ENCODE peak calls at places on chromosomes 4 and X, in four cellular contexts. L is posterior vena cava, V is caudate nucleus, X is neural crest cell. P is an unnamed sample.

GRCh38 chrX:23901065-23901464 is 6.7 kb downstream of the APOO start:
- DNase-seq in L (no peak), V (no peak), X (no peak), P (no peak)

GRCh38 chrX:9349572-9350259 is 115.1 kb upstream of the TBL1X start:
- DNase-seq in L (no peak), X (no peak), V (no peak), P (no peak)

GRCh38 chrX:38313190-38313589 is 14.1 kb downstream of the RPGR start:
- DNase-seq in V (no peak), L (no peak), X (no peak), P (no peak)

GRCh38 chrX:3348191-3348590 is 1.7 kb upstream of the MXRA5 start:
- DNase-seq in X (no peak), L (no peak), V (no peak), P (no peak)

GRCh38 chrX:137565921-137566745 is at the start of gene ZIC3:
- DNase-seq in V (peak), L (no peak), X (peak), P (no peak)

GRCh38 chr4:48196758-48197504 is 62.9 kb upstream of the TXK start:
- DNase-seq in V (no peak), X (no peak), L (no peak), P (no peak)

GRCh38 chrX:103774070-103774642 is 2.5 kb upstream of the PLP1 start:
- DNase-seq in V (peak), X (no peak), L (no peak), P (no peak)

GRCh38 chrX:86455495-86455894 is 307.2 kb downstream of the DACH2 start:
- DNase-seq in L (no peak), X (no peak), V (no peak), P (peak)

GRCh38 chrX:104270916-104271512 is 16.3 kb upstream of the ESX1 start:
- DNase-seq in X (peak), L (no peak), V (peak), P (no peak)

GRCh38 chrX:109537324-109537665 is 651 bp downstream of the NXT2 start:
- DNase-seq in L (no peak), V (no peak), X (no peak), P (no peak)

GRCh38 chr4:16752150-16752549 is 146.3 kb downstream of the LDB2 start:
- DNase-seq in L (no peak), V (no peak), X (no peak), P (no peak)

GRCh38 chrX:1059576-1060561 is 152.6 kb downstream of the CRLF2 start:
- DNase-seq in V (no peak), X (no peak), L (peak), P (no peak)

GRCh38 chrX:19888419-19888879 is 1.0 kb upstream of the SH3KBP1 start:
- DNase-seq in L (no peak), X (no peak), V (peak), P (peak)

GRCh38 chrX:108309144-108309543 is 129.1 kb downstream of the COL4A6 start:
- DNase-seq in L (no peak), V (no peak), X (no peak), P (no peak)

GRCh38 chr4:150462743-150463142 is 119.2 kb upstream of the MAB21L2 start:
- DNase-seq in L (no peak), V (no peak), X (no peak), P (no peak)

GRCh38 chr4:5511791-5512190 is 196.6 kb downstream of the EVC2 start:
- DNase-seq in L (no peak), V (no peak), X (no peak), P (no peak)

GRCh38 chr4:180828455-180829018 is 1414.7 kb upstream of the TENM3 start:
- DNase-seq in V (no peak), L (no peak), X (peak), P (no peak)

GRCh38 chr4:143336828-143337599 is at the start of gene GAB1:
- DNase-seq in L (peak), X (peak), V (peak), P (peak)

GRCh38 chr4:153295131-153295755 is 49.2 kb upstream of the MND1 start:
- DNase-seq in L (peak), X (no peak), V (no peak), P (no peak)

GRCh38 chrX:11113731-11114130 is 2.6 kb downstream of the HCCS start:
- DNase-seq in L (no peak), X (no peak), V (no peak), P (no peak)

GRCh38 chrX:69361286-69361926 is 142.7 kb upstream of the NALF2 start:
- DNase-seq in V (no peak), X (no peak), L (no peak), P (no peak)

GRCh38 chrX:3428762-3429161 is 82.3 kb upstream of the MXRA5 start:
- DNase-seq in V (no peak), L (no peak), X (no peak), P (no peak)

GRCh38 chr4:97367878-97368277 is 775.4 kb downstream of the STPG2 start:
- DNase-seq in L (no peak), X (no peak), V (no peak), P (no peak)

GRCh38 chr4:1297023-1297395 is 7.3 kb downstream of the MAEA start:
- DNase-seq in V (no peak), L (peak), X (no peak), P (no peak)

P was measured in NT2/D1.